ENCODE peak calls at places on chromosomes 7 and 10, in six cellular contexts. One of them, this sample, is unnamed.

GRCh38 chr7:90777075-90777864 is 181.1 kb downstream of the CDK14 start:
- DNase-seq in EH: no peak
- DNase-seq in posterior cingulate gyrus: no peak
- DNase-seq in NCI-H1092 treated with DMSO at 0.1 percent for 48 hours: peak; percentile 22
- DNase-seq in ascending aorta: no peak
- DNase-seq in choroid plexus epithelial cell: no peak
- DNase-seq in this sample: no peak

GRCh38 chr10:132382231-132382922 is 14.6 kb upstream of the PWWP2B start:
- DNase-seq in EH: peak; percentile 86
- DNase-seq in posterior cingulate gyrus: no peak
- DNase-seq in NCI-H1092 treated with DMSO at 0.1 percent for 48 hours: no peak
- DNase-seq in ascending aorta: no peak
- DNase-seq in choroid plexus epithelial cell: no peak
- DNase-seq in this sample: no peak

GRCh38 chr7:143227806-143228205 is 6.0 kb downstream of the TAS2R40 start:
- DNase-seq in EH: peak; percentile 44
- DNase-seq in posterior cingulate gyrus: no peak
- DNase-seq in NCI-H1092 treated with DMSO at 0.1 percent for 48 hours: no peak
- DNase-seq in ascending aorta: no peak
- DNase-seq in choroid plexus epithelial cell: no peak
- DNase-seq in this sample: no peak

GRCh38 chr7:135697276-135698049 is 30.5 kb downstream of the SLC13A4 start:
- DNase-seq in EH: no peak
- DNase-seq in posterior cingulate gyrus: no peak
- DNase-seq in NCI-H1092 treated with DMSO at 0.1 percent for 48 hours: no peak
- DNase-seq in ascending aorta: no peak
- DNase-seq in choroid plexus epithelial cell: no peak
- DNase-seq in this sample: no peak

GRCh38 chr7:66913118-66914049 is 7.6 kb upstream of the TMEM248 start:
- DNase-seq in EH: no peak
- DNase-seq in posterior cingulate gyrus: no peak
- DNase-seq in NCI-H1092 treated with DMSO at 0.1 percent for 48 hours: no peak
- DNase-seq in ascending aorta: no peak
- DNase-seq in choroid plexus epithelial cell: no peak
- DNase-seq in this sample: no peak

GRCh38 chr10:123270806-123271205 is 116.6 kb downstream of the BUB3 start:
- DNase-seq in EH: no peak
- DNase-seq in posterior cingulate gyrus: no peak
- DNase-seq in NCI-H1092 treated with DMSO at 0.1 percent for 48 hours: no peak
- DNase-seq in ascending aorta: no peak
- DNase-seq in choroid plexus epithelial cell: no peak
- DNase-seq in this sample: no peak

GRCh38 chr10:28807760-28808613 is 130.7 kb downstream of the BAMBI start:
- DNase-seq in EH: no peak
- DNase-seq in posterior cingulate gyrus: no peak
- DNase-seq in NCI-H1092 treated with DMSO at 0.1 percent for 48 hours: no peak
- DNase-seq in ascending aorta: no peak
- DNase-seq in choroid plexus epithelial cell: peak; percentile 62
- DNase-seq in this sample: no peak

GRCh38 chr10:133131053-133131452 is 29.0 kb upstream of the KNDC1 start:
- DNase-seq in EH: no peak
- DNase-seq in posterior cingulate gyrus: peak; percentile 5
- DNase-seq in NCI-H1092 treated with DMSO at 0.1 percent for 48 hours: no peak
- DNase-seq in ascending aorta: no peak
- DNase-seq in choroid plexus epithelial cell: no peak
- DNase-seq in this sample: no peak

GRCh38 chr10:128083191-128083895 is 42.9 kb downstream of the MKI67 start:
- DNase-seq in EH: no peak
- DNase-seq in posterior cingulate gyrus: no peak
- DNase-seq in NCI-H1092 treated with DMSO at 0.1 percent for 48 hours: no peak
- DNase-seq in ascending aorta: peak; percentile 22
- DNase-seq in choroid plexus epithelial cell: no peak
- DNase-seq in this sample: no peak

GRCh38 chr10:114629824-114630430 is 28.1 kb downstream of the ABLIM1 start:
- DNase-seq in EH: peak; percentile 58
- DNase-seq in posterior cingulate gyrus: no peak
- DNase-seq in NCI-H1092 treated with DMSO at 0.1 percent for 48 hours: no peak
- DNase-seq in ascending aorta: no peak
- DNase-seq in choroid plexus epithelial cell: no peak
- DNase-seq in this sample: no peak

GRCh38 chr10:132115736-132116135 is 50.0 kb downstream of the JAKMIP3 start:
- DNase-seq in EH: peak; percentile 46
- DNase-seq in posterior cingulate gyrus: peak; percentile 26
- DNase-seq in NCI-H1092 treated with DMSO at 0.1 percent for 48 hours: no peak
- DNase-seq in ascending aorta: no peak
- DNase-seq in choroid plexus epithelial cell: peak; percentile 31
- DNase-seq in this sample: no peak

GRCh38 chr7:86598311-86598710 is 45.4 kb upstream of the GRM3 start:
- DNase-seq in EH: no peak
- DNase-seq in posterior cingulate gyrus: no peak
- DNase-seq in NCI-H1092 treated with DMSO at 0.1 percent for 48 hours: peak; percentile 53
- DNase-seq in ascending aorta: no peak
- DNase-seq in choroid plexus epithelial cell: no peak
- DNase-seq in this sample: no peak

GRCh38 chr10:14382022-14382421 is 51.3 kb upstream of the FRMD4A start:
- DNase-seq in EH: no peak
- DNase-seq in posterior cingulate gyrus: no peak
- DNase-seq in NCI-H1092 treated with DMSO at 0.1 percent for 48 hours: no peak
- DNase-seq in ascending aorta: no peak
- DNase-seq in choroid plexus epithelial cell: peak; percentile 78
- DNase-seq in this sample: no peak

GRCh38 chr7:80660939-80661338 is 22.5 kb downstream of the CD36 start:
- DNase-seq in EH: no peak
- DNase-seq in posterior cingulate gyrus: no peak
- DNase-seq in NCI-H1092 treated with DMSO at 0.1 percent for 48 hours: no peak
- DNase-seq in ascending aorta: no peak
- DNase-seq in choroid plexus epithelial cell: no peak
- DNase-seq in this sample: no peak

GRCh38 chr10:122286872-122287271 is 15.8 kb downstream of the BTBD16 start:
- DNase-seq in EH: peak; percentile 86
- DNase-seq in posterior cingulate gyrus: peak; percentile 65
- DNase-seq in NCI-H1092 treated with DMSO at 0.1 percent for 48 hours: no peak
- DNase-seq in ascending aorta: peak; percentile 89
- DNase-seq in choroid plexus epithelial cell: peak; percentile 97
- DNase-seq in this sample: peak; percentile 74

GRCh38 chr10:93600861-93601773 is at the start of gene RBP4:
- DNase-seq in EH: peak; percentile 21
- DNase-seq in posterior cingulate gyrus: no peak
- DNase-seq in NCI-H1092 treated with DMSO at 0.1 percent for 48 hours: peak; percentile 7
- DNase-seq in ascending aorta: peak; percentile 67
- DNase-seq in choroid plexus epithelial cell: peak; percentile 53
- DNase-seq in this sample: no peak

GRCh38 chr10:23384364-23384763 is 39.8 kb upstream of the C10orf67 start:
- DNase-seq in EH: peak; percentile 52
- DNase-seq in posterior cingulate gyrus: no peak
- DNase-seq in NCI-H1092 treated with DMSO at 0.1 percent for 48 hours: no peak
- DNase-seq in ascending aorta: no peak
- DNase-seq in choroid plexus epithelial cell: peak; percentile 43
- DNase-seq in this sample: no peak

GRCh38 chr7:83852136-83852535 is 203.2 kb upstream of the SEMA3E start:
- DNase-seq in EH: no peak
- DNase-seq in posterior cingulate gyrus: no peak
- DNase-seq in NCI-H1092 treated with DMSO at 0.1 percent for 48 hours: no peak
- DNase-seq in ascending aorta: no peak
- DNase-seq in choroid plexus epithelial cell: no peak
- DNase-seq in this sample: no peak

GRCh38 chr10:22433875-22434274 is 88.6 kb downstream of the SPAG6 start:
- DNase-seq in EH: peak; percentile 93
- DNase-seq in posterior cingulate gyrus: no peak
- DNase-seq in NCI-H1092 treated with DMSO at 0.1 percent for 48 hours: no peak
- DNase-seq in ascending aorta: no peak
- DNase-seq in choroid plexus epithelial cell: peak; percentile 96
- DNase-seq in this sample: no peak

GRCh38 chr7:134599371-134599770 is 47.3 kb upstream of the BPGM start:
- DNase-seq in EH: no peak
- DNase-seq in posterior cingulate gyrus: peak; percentile 59
- DNase-seq in NCI-H1092 treated with DMSO at 0.1 percent for 48 hours: no peak
- DNase-seq in ascending aorta: no peak
- DNase-seq in choroid plexus epithelial cell: peak; percentile 18
- DNase-seq in this sample: no peak

GRCh38 chr7:130909881-130910672 is 176.1 kb upstream of the KLF14 start:
- DNase-seq in EH: peak; percentile 62
- DNase-seq in posterior cingulate gyrus: no peak
- DNase-seq in NCI-H1092 treated with DMSO at 0.1 percent for 48 hours: no peak
- DNase-seq in ascending aorta: peak; percentile 7
- DNase-seq in choroid plexus epithelial cell: no peak
- DNase-seq in this sample: no peak

GRCh38 chr7:10239643-10240345 is 733.9 kb upstream of the PHF14 start:
- DNase-seq in EH: no peak
- DNase-seq in posterior cingulate gyrus: no peak
- DNase-seq in NCI-H1092 treated with DMSO at 0.1 percent for 48 hours: peak; percentile 43
- DNase-seq in ascending aorta: no peak
- DNase-seq in choroid plexus epithelial cell: no peak
- DNase-seq in this sample: no peak

GRCh38 chr7:64639267-64640001 is 26.5 kb upstream of the ZNF107 start:
- DNase-seq in EH: no peak
- DNase-seq in posterior cingulate gyrus: no peak
- DNase-seq in NCI-H1092 treated with DMSO at 0.1 percent for 48 hours: no peak
- DNase-seq in ascending aorta: no peak
- DNase-seq in choroid plexus epithelial cell: no peak
- DNase-seq in this sample: no peak

GRCh38 chr10:17144757-17145156 is 15.1 kb upstream of the CUBN start:
- DNase-seq in EH: no peak
- DNase-seq in posterior cingulate gyrus: no peak
- DNase-seq in NCI-H1092 treated with DMSO at 0.1 percent for 48 hours: no peak
- DNase-seq in ascending aorta: no peak
- DNase-seq in choroid plexus epithelial cell: no peak
- DNase-seq in this sample: no peak

GRCh38 chr10:60389413-60390009 is at the start of gene ANK3:
- DNase-seq in EH: no peak
- DNase-seq in posterior cingulate gyrus: no peak
- DNase-seq in NCI-H1092 treated with DMSO at 0.1 percent for 48 hours: peak; percentile 39
- DNase-seq in ascending aorta: no peak
- DNase-seq in choroid plexus epithelial cell: no peak
- DNase-seq in this sample: no peak

GRCh38 chr10:7301039-7301768 is 109.6 kb downstream of the SFMBT2 start:
- DNase-seq in EH: no peak
- DNase-seq in posterior cingulate gyrus: peak; percentile 24
- DNase-seq in NCI-H1092 treated with DMSO at 0.1 percent for 48 hours: no peak
- DNase-seq in ascending aorta: no peak
- DNase-seq in choroid plexus epithelial cell: no peak
- DNase-seq in this sample: no peak

GRCh38 chr7:55278321-55278720 is 86.8 kb upstream of the LANCL2 start:
- DNase-seq in EH: no peak
- DNase-seq in posterior cingulate gyrus: no peak
- DNase-seq in NCI-H1092 treated with DMSO at 0.1 percent for 48 hours: no peak
- DNase-seq in ascending aorta: no peak
- DNase-seq in choroid plexus epithelial cell: no peak
- DNase-seq in this sample: no peak

GRCh38 chr7:601573-602340 is 82.1 kb upstream of the PDGFA start:
- DNase-seq in EH: peak; percentile 16
- DNase-seq in posterior cingulate gyrus: no peak
- DNase-seq in NCI-H1092 treated with DMSO at 0.1 percent for 48 hours: no peak
- DNase-seq in ascending aorta: peak; percentile 90
- DNase-seq in choroid plexus epithelial cell: peak; percentile 35
- DNase-seq in this sample: peak; percentile 76

GRCh38 chr10:31381766-31382316 is 62.8 kb downstream of the ZEB1 start:
- DNase-seq in EH: peak; percentile 15
- DNase-seq in posterior cingulate gyrus: no peak
- DNase-seq in NCI-H1092 treated with DMSO at 0.1 percent for 48 hours: no peak
- DNase-seq in ascending aorta: no peak
- DNase-seq in choroid plexus epithelial cell: no peak
- DNase-seq in this sample: no peak

GRCh38 chr7:54333952-54334351 is 208.2 kb upstream of the VSTM2A start:
- DNase-seq in EH: no peak
- DNase-seq in posterior cingulate gyrus: no peak
- DNase-seq in NCI-H1092 treated with DMSO at 0.1 percent for 48 hours: no peak
- DNase-seq in ascending aorta: no peak
- DNase-seq in choroid plexus epithelial cell: no peak
- DNase-seq in this sample: no peak

GRCh38 chr7:49775065-49775948 is 1.9 kb downstream of the VWC2 start:
- DNase-seq in EH: no peak
- DNase-seq in posterior cingulate gyrus: peak; percentile 14
- DNase-seq in NCI-H1092 treated with DMSO at 0.1 percent for 48 hours: no peak
- DNase-seq in ascending aorta: no peak
- DNase-seq in choroid plexus epithelial cell: no peak
- DNase-seq in this sample: no peak

GRCh38 chr10:29748109-29748650 is 113.4 kb upstream of the SVIL start:
- DNase-seq in EH: no peak
- DNase-seq in posterior cingulate gyrus: no peak
- DNase-seq in NCI-H1092 treated with DMSO at 0.1 percent for 48 hours: no peak
- DNase-seq in ascending aorta: no peak
- DNase-seq in choroid plexus epithelial cell: no peak
- DNase-seq in this sample: no peak

GRCh38 chr10:12907651-12908050 is 93.9 kb downstream of the CCDC3 start:
- DNase-seq in EH: no peak
- DNase-seq in posterior cingulate gyrus: no peak
- DNase-seq in NCI-H1092 treated with DMSO at 0.1 percent for 48 hours: no peak
- DNase-seq in ascending aorta: no peak
- DNase-seq in choroid plexus epithelial cell: peak; percentile 80
- DNase-seq in this sample: no peak

GRCh38 chr7:149245244-149245643 is 5.8 kb downstream of the ZNF212 start:
- DNase-seq in EH: peak; percentile 77
- DNase-seq in posterior cingulate gyrus: no peak
- DNase-seq in NCI-H1092 treated with DMSO at 0.1 percent for 48 hours: no peak
- DNase-seq in ascending aorta: no peak
- DNase-seq in choroid plexus epithelial cell: no peak
- DNase-seq in this sample: no peak

GRCh38 chr10:14508725-14509124 is 178.0 kb upstream of the FRMD4A start:
- DNase-seq in EH: no peak
- DNase-seq in posterior cingulate gyrus: no peak
- DNase-seq in NCI-H1092 treated with DMSO at 0.1 percent for 48 hours: no peak
- DNase-seq in ascending aorta: peak; percentile 75
- DNase-seq in choroid plexus epithelial cell: no peak
- DNase-seq in this sample: no peak

GRCh38 chr10:1573981-1574380 is 163.3 kb downstream of the ADARB2 start:
- DNase-seq in EH: no peak
- DNase-seq in posterior cingulate gyrus: peak; percentile 5
- DNase-seq in NCI-H1092 treated with DMSO at 0.1 percent for 48 hours: no peak
- DNase-seq in ascending aorta: no peak
- DNase-seq in choroid plexus epithelial cell: no peak
- DNase-seq in this sample: no peak

This sample was measured in thoracic aorta.